ENCODE peak calls at places on chromosomes 6 and 20, in eight cellular contexts. A is occipital lobe; H is stimulated activated CD4-positive, alpha-beta T cell treated with anti-CD3 and anti-CD28 coated beads, Interleukin-2, amount 100 ng/mL, for 48 hours; L is nucleus accumbens; M is choroid plexus epithelial cell; G is NCI-H2227 treated with DMSO at 0.1 percent for 48 hours; K is ascending aorta; B is HepG2. U is an unnamed sample.

GRCh38 chr20:33719989-33720709 is at the start of gene PXMP4:
- DNase-seq in G (peak), M (peak), L (peak), B (no peak), A (peak), H (peak), K (peak), U (peak)

GRCh38 chr6:151440930-151441329 is 11.0 kb downstream of the RMND1 start:
- DNase-seq in B (no peak), L (no peak), K (no peak), A (no peak), M (peak), G (no peak), H (no peak), U (no peak)

GRCh38 chr6:117494694-117495318 is 12.3 kb downstream of the DCBLD1 start:
- DNase-seq in G (no peak), K (no peak), H (no peak), B (no peak), M (peak), L (no peak), A (no peak), U (no peak)

GRCh38 chr6:135586844-135587243 is 89.3 kb upstream of the AHI1 start:
- DNase-seq in K (no peak), M (peak), L (no peak), A (no peak), G (no peak), H (no peak), B (no peak), U (no peak)

GRCh38 chr20:46557231-46557956 is 6.9 kb upstream of the OCSTAMP start:
- DNase-seq in G (no peak), M (peak), K (no peak), B (no peak), A (no peak), H (no peak), L (no peak), U (no peak)

GRCh38 chr20:39049684-39050554 is 87.8 kb downstream of the DHX35 start:
- DNase-seq in G (peak), H (peak), B (peak), L (no peak), M (peak), A (peak), K (no peak), U (peak)

GRCh38 chr6:159431750-159432149 is 261.3 kb downstream of the SOD2 start:
- DNase-seq in K (no peak), G (no peak), A (no peak), L (no peak), M (no peak), B (no peak), H (no peak), U (no peak)

GRCh38 chr6:36309212-36309611 is 27.5 kb downstream of the BNIP5 start:
- DNase-seq in G (no peak), H (no peak), A (no peak), B (no peak), M (no peak), L (no peak), K (no peak), U (no peak)

GRCh38 chr6:390914-391558 is 516 bp upstream of the IRF4 start:
- DNase-seq in A (no peak), L (no peak), H (no peak), G (no peak), M (peak), K (no peak), B (no peak), U (no peak)

GRCh38 chr6:34523441-34524206 is 32.5 kb downstream of the SPDEF start:
- DNase-seq in G (no peak), B (no peak), L (no peak), A (no peak), H (no peak), M (no peak), K (no peak), U (no peak)

GRCh38 chr6:53837875-53838806 is 43.3 kb downstream of the LRRC1 start:
- DNase-seq in A (peak), M (peak), L (no peak), H (no peak), K (no peak), G (peak), B (no peak), U (peak)

GRCh38 chr6:106751501-106752252 is 122.3 kb downstream of the QRSL1 start:
- DNase-seq in B (no peak), K (no peak), L (no peak), M (no peak), A (no peak), G (no peak), H (no peak), U (no peak)

GRCh38 chr6:43683708-43684455 is 3.7 kb downstream of the MRPS18A start:
- DNase-seq in L (no peak), B (no peak), M (no peak), H (no peak), G (no peak), K (no peak), A (no peak), U (no peak)

GRCh38 chr20:56786503-56786902 is 157.4 kb downstream of the TFAP2C start:
- DNase-seq in K (no peak), L (no peak), M (no peak), A (no peak), B (no peak), G (no peak), H (no peak), U (no peak)

GRCh38 chr20:32941155-32941885 is 62.9 kb downstream of the SUN5 start:
- DNase-seq in K (no peak), A (no peak), L (no peak), H (no peak), G (no peak), M (no peak), B (no peak), U (no peak)

GRCh38 chr6:166435574-166435973 is 52.8 kb upstream of the MPC1 start:
- DNase-seq in A (no peak), G (no peak), H (no peak), M (peak), K (no peak), L (no peak), B (no peak), U (no peak)

GRCh38 chr6:11144393-11144829 is 32.9 kb upstream of the ERVFRD-1 start:
- DNase-seq in H (peak), M (peak), B (peak), L (no peak), G (peak), A (peak), K (peak), U (peak)

GRCh38 chr6:321158-321438 is 28.8 kb downstream of the DUSP22 start:
- DNase-seq in A (no peak), B (no peak), G (no peak), M (no peak), K (no peak), L (no peak), H (no peak), U (no peak)

GRCh38 chr6:83615025-83615999 is 93.6 kb downstream of the SNAP91 start:
- DNase-seq in B (peak), M (peak), H (no peak), A (no peak), K (no peak), G (peak), L (no peak), U (no peak)

U was measured in hippocampal formation.